ENCODE peak calls at places on chromosomes 6 and 20, in nine cellular contexts. One of them, this sample, is unnamed.

GRCh38 chr6:56938634-56939294 is 16.1 kb upstream of the BEND6 start:
- DNase-seq in adrenal gland: peak
- DNase-seq in upper lobe of right lung: no peak
- DNase-seq in left ventricle myocardium inferior: no peak
- DNase-seq in cardiac muscle cell: peak
- DNase-seq in uterus: no peak
- DNase-seq in AG04450: peak
- DNase-seq in neural crest cell: no peak
- DNase-seq in astrocyte of the spinal cord: peak
- DNase-seq in this sample: no peak

GRCh38 chr6:157724138-157724537 is 98.9 kb upstream of the SNX9 start:
- DNase-seq in adrenal gland: no peak
- DNase-seq in upper lobe of right lung: no peak
- DNase-seq in left ventricle myocardium inferior: no peak
- DNase-seq in cardiac muscle cell: no peak
- DNase-seq in uterus: no peak
- DNase-seq in AG04450: no peak
- DNase-seq in neural crest cell: no peak
- DNase-seq in astrocyte of the spinal cord: no peak
- DNase-seq in this sample: no peak

GRCh38 chr6:167235421-167236238 is 55.5 kb upstream of the UNC93A start:
- DNase-seq in adrenal gland: no peak
- DNase-seq in upper lobe of right lung: no peak
- DNase-seq in left ventricle myocardium inferior: no peak
- DNase-seq in cardiac muscle cell: no peak
- DNase-seq in uterus: no peak
- DNase-seq in AG04450: no peak
- DNase-seq in neural crest cell: no peak
- DNase-seq in astrocyte of the spinal cord: no peak
- DNase-seq in this sample: no peak

GRCh38 chr6:8906699-8907098 is 471.4 kb upstream of the SLC35B3 start:
- DNase-seq in adrenal gland: no peak
- DNase-seq in upper lobe of right lung: no peak
- DNase-seq in left ventricle myocardium inferior: no peak
- DNase-seq in cardiac muscle cell: no peak
- DNase-seq in uterus: no peak
- DNase-seq in AG04450: no peak
- DNase-seq in neural crest cell: no peak
- DNase-seq in astrocyte of the spinal cord: no peak
- DNase-seq in this sample: no peak

GRCh38 chr20:47412073-47412472 is 55.6 kb upstream of the ZMYND8 start:
- DNase-seq in adrenal gland: no peak
- DNase-seq in upper lobe of right lung: no peak
- DNase-seq in left ventricle myocardium inferior: no peak
- DNase-seq in cardiac muscle cell: no peak
- DNase-seq in uterus: no peak
- DNase-seq in AG04450: no peak
- DNase-seq in neural crest cell: no peak
- DNase-seq in astrocyte of the spinal cord: no peak
- DNase-seq in this sample: no peak

GRCh38 chr6:33794910-33795615 is 6.1 kb upstream of the LEMD2 start:
- DNase-seq in adrenal gland: no peak
- DNase-seq in upper lobe of right lung: no peak
- DNase-seq in left ventricle myocardium inferior: no peak
- DNase-seq in cardiac muscle cell: no peak
- DNase-seq in uterus: no peak
- DNase-seq in AG04450: no peak
- DNase-seq in neural crest cell: no peak
- DNase-seq in astrocyte of the spinal cord: no peak
- DNase-seq in this sample: no peak

GRCh38 chr6:157951828-157952227 is 29.8 kb upstream of the SYNJ2 start:
- DNase-seq in adrenal gland: no peak
- DNase-seq in upper lobe of right lung: no peak
- DNase-seq in left ventricle myocardium inferior: no peak
- DNase-seq in cardiac muscle cell: no peak
- DNase-seq in uterus: no peak
- DNase-seq in AG04450: no peak
- DNase-seq in neural crest cell: no peak
- DNase-seq in astrocyte of the spinal cord: no peak
- DNase-seq in this sample: no peak

GRCh38 chr6:169864148-169865030 is 113.0 kb downstream of the ERMARD start:
- DNase-seq in adrenal gland: no peak
- DNase-seq in upper lobe of right lung: no peak
- DNase-seq in left ventricle myocardium inferior: no peak
- DNase-seq in cardiac muscle cell: no peak
- DNase-seq in uterus: no peak
- DNase-seq in AG04450: no peak
- DNase-seq in neural crest cell: no peak
- DNase-seq in astrocyte of the spinal cord: no peak
- DNase-seq in this sample: peak

GRCh38 chr6:166767191-166767590 is 140.1 kb upstream of the RPS6KA2 start:
- DNase-seq in adrenal gland: no peak
- DNase-seq in upper lobe of right lung: no peak
- DNase-seq in left ventricle myocardium inferior: no peak
- DNase-seq in cardiac muscle cell: no peak
- DNase-seq in uterus: no peak
- DNase-seq in AG04450: no peak
- DNase-seq in neural crest cell: no peak
- DNase-seq in astrocyte of the spinal cord: no peak
- DNase-seq in this sample: no peak

GRCh38 chr6:30682181-30683117 is 4.0 kb downstream of the PPP1R18 start:
- DNase-seq in adrenal gland: peak
- DNase-seq in upper lobe of right lung: peak
- DNase-seq in left ventricle myocardium inferior: peak
- DNase-seq in cardiac muscle cell: peak
- DNase-seq in uterus: peak
- DNase-seq in AG04450: no peak
- DNase-seq in neural crest cell: no peak
- DNase-seq in astrocyte of the spinal cord: peak
- DNase-seq in this sample: peak

GRCh38 chr6:149566372-149567193 is at the start of gene GINM1:
- DNase-seq in adrenal gland: peak
- DNase-seq in upper lobe of right lung: peak
- DNase-seq in left ventricle myocardium inferior: peak
- DNase-seq in cardiac muscle cell: peak
- DNase-seq in uterus: peak
- DNase-seq in AG04450: no peak
- DNase-seq in neural crest cell: peak
- DNase-seq in astrocyte of the spinal cord: peak
- DNase-seq in this sample: peak

GRCh38 chr6:149636116-149636515 is 12.4 kb downstream of the KATNA1 start:
- DNase-seq in adrenal gland: no peak
- DNase-seq in upper lobe of right lung: no peak
- DNase-seq in left ventricle myocardium inferior: no peak
- DNase-seq in cardiac muscle cell: peak
- DNase-seq in uterus: no peak
- DNase-seq in AG04450: peak
- DNase-seq in neural crest cell: no peak
- DNase-seq in astrocyte of the spinal cord: peak
- DNase-seq in this sample: no peak

GRCh38 chr20:25058051-25058796 is at the start of gene ACSS1:
- DNase-seq in adrenal gland: peak
- DNase-seq in upper lobe of right lung: peak
- DNase-seq in left ventricle myocardium inferior: peak
- DNase-seq in cardiac muscle cell: peak
- DNase-seq in uterus: peak
- DNase-seq in AG04450: no peak
- DNase-seq in neural crest cell: no peak
- DNase-seq in astrocyte of the spinal cord: peak
- DNase-seq in this sample: peak

GRCh38 chr6:132728616-132729015 is 14.8 kb upstream of the VNN1 start:
- DNase-seq in adrenal gland: no peak
- DNase-seq in upper lobe of right lung: no peak
- DNase-seq in left ventricle myocardium inferior: no peak
- DNase-seq in cardiac muscle cell: no peak
- DNase-seq in uterus: no peak
- DNase-seq in AG04450: no peak
- DNase-seq in neural crest cell: no peak
- DNase-seq in astrocyte of the spinal cord: no peak
- DNase-seq in this sample: no peak
- TF ChIP-seq CTCF in adrenal gland: no peak
- TF ChIP-seq CTCF in upper lobe of right lung: no peak
- TF ChIP-seq CTCF in left ventricle myocardium inferior: no peak
- TF ChIP-seq CTCF in cardiac muscle cell: no peak
- TF ChIP-seq CTCF in uterus: no peak
- TF ChIP-seq CTCF in AG04450: no peak
- TF ChIP-seq CTCF in neural crest cell: peak
- TF ChIP-seq CTCF in astrocyte of the spinal cord: no peak
- TF ChIP-seq CTCF in this sample: no peak

GRCh38 chr6:127608554-127609270 is 31.7 kb downstream of the C6orf58 start:
- DNase-seq in adrenal gland: no peak
- DNase-seq in upper lobe of right lung: no peak
- DNase-seq in left ventricle myocardium inferior: no peak
- DNase-seq in cardiac muscle cell: no peak
- DNase-seq in uterus: no peak
- DNase-seq in AG04450: no peak
- DNase-seq in neural crest cell: no peak
- DNase-seq in astrocyte of the spinal cord: no peak
- DNase-seq in this sample: no peak

DNA sequence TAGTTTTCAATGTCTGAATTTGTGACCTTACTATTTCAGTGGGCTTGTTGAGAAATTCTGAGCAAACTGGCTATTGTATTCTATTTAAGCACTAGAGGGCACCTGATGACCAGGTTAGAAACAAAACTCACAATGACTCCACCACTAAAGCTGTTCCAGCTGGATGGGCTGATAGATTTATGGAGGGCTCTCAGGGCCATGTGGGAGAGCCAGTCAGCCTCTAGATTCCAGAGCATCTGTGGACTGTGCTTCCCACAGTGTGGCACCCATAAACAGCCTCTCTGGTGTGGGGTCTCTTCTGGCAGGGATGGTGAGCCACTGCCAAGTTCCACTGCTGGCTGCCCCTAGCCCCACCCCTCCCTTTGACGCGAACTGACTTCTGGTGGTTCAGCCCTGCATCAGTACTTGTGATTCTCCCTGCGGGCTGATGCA is 29.2 kb downstream of the C6orf58 start:
- DNase-seq in adrenal gland: no peak
- DNase-seq in upper lobe of right lung: no peak
- DNase-seq in left ventricle myocardium inferior: no peak
- DNase-seq in cardiac muscle cell: peak
- DNase-seq in uterus: no peak
- DNase-seq in AG04450: no peak
- DNase-seq in neural crest cell: no peak
- DNase-seq in astrocyte of the spinal cord: peak
- DNase-seq in this sample: no peak
- TF ChIP-seq CTCF in adrenal gland: no peak
- TF ChIP-seq CTCF in upper lobe of right lung: no peak
- TF ChIP-seq CTCF in left ventricle myocardium inferior: peak
- TF ChIP-seq CTCF in cardiac muscle cell: peak
- TF ChIP-seq CTCF in uterus: no peak
- TF ChIP-seq CTCF in AG04450: peak
- TF ChIP-seq CTCF in neural crest cell: peak
- TF ChIP-seq CTCF in astrocyte of the spinal cord: peak
- TF ChIP-seq CTCF in this sample: no peak

DNA sequence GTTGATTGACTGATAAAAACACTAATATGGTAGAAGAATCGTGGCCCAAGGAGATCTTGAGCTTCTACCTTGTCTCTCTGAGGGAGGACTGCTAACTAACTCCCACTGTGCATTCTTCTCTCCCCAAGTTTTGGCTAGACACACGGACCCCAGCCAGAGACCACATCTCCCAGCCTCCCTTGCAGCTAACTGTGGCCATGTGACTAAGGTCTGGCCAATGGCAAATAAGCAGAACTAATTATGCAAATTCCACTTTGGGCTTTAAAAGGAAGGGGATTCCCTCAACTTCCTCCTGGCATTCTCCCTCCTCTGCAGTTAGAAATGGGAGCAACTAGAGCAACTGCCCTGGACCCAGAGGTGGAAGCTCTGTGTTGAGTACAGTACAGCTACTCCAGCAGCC is 15.3 kb downstream of the BPIFA2 start:
- DNase-seq in adrenal gland: no peak
- DNase-seq in upper lobe of right lung: no peak
- DNase-seq in left ventricle myocardium inferior: no peak
- DNase-seq in cardiac muscle cell: no peak
- DNase-seq in uterus: no peak
- DNase-seq in AG04450: no peak
- DNase-seq in neural crest cell: no peak
- DNase-seq in astrocyte of the spinal cord: no peak
- DNase-seq in this sample: no peak
- TF ChIP-seq CTCF in adrenal gland: no peak
- TF ChIP-seq CTCF in upper lobe of right lung: no peak
- TF ChIP-seq CTCF in left ventricle myocardium inferior: no peak
- TF ChIP-seq CTCF in cardiac muscle cell: no peak
- TF ChIP-seq CTCF in uterus: no peak
- TF ChIP-seq CTCF in AG04450: no peak
- TF ChIP-seq CTCF in neural crest cell: no peak
- TF ChIP-seq CTCF in astrocyte of the spinal cord: no peak
- TF ChIP-seq CTCF in this sample: no peak

GRCh38 chr6:141677598-141678211 is 455.0 kb upstream of the GJE1 start:
- DNase-seq in adrenal gland: no peak
- DNase-seq in upper lobe of right lung: no peak
- DNase-seq in left ventricle myocardium inferior: no peak
- DNase-seq in cardiac muscle cell: peak
- DNase-seq in uterus: no peak
- DNase-seq in AG04450: no peak
- DNase-seq in neural crest cell: no peak
- DNase-seq in astrocyte of the spinal cord: peak
- DNase-seq in this sample: no peak

DNA sequence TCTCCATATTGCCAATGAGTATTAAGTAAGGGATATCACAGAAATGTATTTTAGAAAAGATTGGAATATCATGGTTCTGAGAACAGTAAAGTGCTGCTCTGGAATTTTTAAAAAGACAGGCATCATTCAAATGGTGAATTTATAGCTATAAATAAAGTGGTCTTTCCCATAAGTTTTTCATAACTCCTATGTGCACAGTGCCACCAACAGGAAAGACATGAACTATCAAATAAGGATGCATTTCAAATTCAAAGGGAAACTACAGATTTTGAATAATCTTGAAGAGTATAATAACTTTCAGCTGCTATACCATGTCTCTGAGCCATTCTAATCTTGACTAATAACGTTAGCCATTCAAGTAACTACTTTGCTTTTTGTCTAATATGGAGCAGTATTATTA is 456.8 kb upstream of the GJE1 start:
- DNase-seq in adrenal gland: no peak
- DNase-seq in upper lobe of right lung: no peak
- DNase-seq in left ventricle myocardium inferior: no peak
- DNase-seq in cardiac muscle cell: peak
- DNase-seq in uterus: no peak
- DNase-seq in AG04450: no peak
- DNase-seq in neural crest cell: no peak
- DNase-seq in astrocyte of the spinal cord: peak
- DNase-seq in this sample: no peak
- TF ChIP-seq CTCF in adrenal gland: no peak
- TF ChIP-seq CTCF in upper lobe of right lung: peak
- TF ChIP-seq CTCF in left ventricle myocardium inferior: peak
- TF ChIP-seq CTCF in cardiac muscle cell: peak
- TF ChIP-seq CTCF in uterus: no peak
- TF ChIP-seq CTCF in AG04450: peak
- TF ChIP-seq CTCF in neural crest cell: peak
- TF ChIP-seq CTCF in astrocyte of the spinal cord: peak
- TF ChIP-seq CTCF in this sample: no peak

DNA sequence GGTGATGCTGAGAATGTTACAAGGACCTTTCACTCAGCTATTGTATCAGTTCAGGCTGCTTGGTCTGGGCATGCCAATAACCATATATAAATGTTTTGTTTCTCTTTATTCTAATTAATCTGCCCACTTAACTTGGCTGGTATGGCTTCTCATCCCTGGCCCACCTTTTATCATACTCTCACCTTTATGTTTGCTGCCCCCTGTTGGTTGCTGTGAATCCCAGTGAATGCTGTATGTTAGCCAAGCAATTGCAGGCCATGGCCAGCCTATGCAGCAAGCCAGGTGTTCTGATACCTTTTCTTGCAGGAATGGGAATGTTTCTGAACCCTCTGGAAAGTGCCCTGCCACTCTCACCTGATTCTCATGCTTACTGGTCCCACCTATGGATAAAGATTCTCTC is 54.6 kb downstream of the PCSK2 start:
- DNase-seq in adrenal gland: peak
- DNase-seq in upper lobe of right lung: no peak
- DNase-seq in left ventricle myocardium inferior: no peak
- DNase-seq in cardiac muscle cell: no peak
- DNase-seq in uterus: no peak
- DNase-seq in AG04450: no peak
- DNase-seq in neural crest cell: peak
- DNase-seq in astrocyte of the spinal cord: no peak
- DNase-seq in this sample: no peak
- TF ChIP-seq CTCF in adrenal gland: no peak
- TF ChIP-seq CTCF in upper lobe of right lung: peak
- TF ChIP-seq CTCF in left ventricle myocardium inferior: no peak
- TF ChIP-seq CTCF in cardiac muscle cell: no peak
- TF ChIP-seq CTCF in uterus: no peak
- TF ChIP-seq CTCF in AG04450: peak
- TF ChIP-seq CTCF in neural crest cell: peak
- TF ChIP-seq CTCF in astrocyte of the spinal cord: peak
- TF ChIP-seq CTCF in this sample: no peak